ENCODE peak calls at places on chromosomes 6 and 20, in eight cellular contexts. R is HFFc6; O is left ventricle myocardium inferior; S is heart left ventricle; E is CD8-positive, alpha-beta T cell; T is cardiac fibroblast; N is dorsolateral prefrontal cortex; Z is GM06990. A is an unnamed sample.

GRCh38 chr6:117933471-117933870 is 26.4 kb downstream of the SLC35F1 start:
- DNase-seq in Z (no peak), T (no peak), O (no peak), R (no peak), E (no peak), N (peak), S (no peak), A (no peak)

GRCh38 chr6:15627829-15628228 is 35.0 kb downstream of the DTNBP1 start:
- DNase-seq in R (no peak), O (no peak), S (no peak), N (no peak), T (peak), E (no peak), Z (no peak), A (no peak)

GRCh38 chr6:11607381-11607780 is 69.8 kb downstream of the TMEM170B start:
- DNase-seq in O (no peak), Z (no peak), S (no peak), E (no peak), N (peak), T (peak), R (no peak), A (no peak)

GRCh38 chr20:13222319-13222716 is 1.2 kb downstream of the ISM1 start:
- DNase-seq in R (no peak), O (no peak), T (no peak), S (no peak), Z (no peak), E (no peak), N (no peak), A (no peak)

GRCh38 chr6:106564476-106564875 is 64.8 kb downstream of the RTN4IP1 start:
- DNase-seq in Z (no peak), O (no peak), T (no peak), R (no peak), N (no peak), E (no peak), S (no peak), A (no peak)

GRCh38 chr20:61414455-61414991 is 162.5 kb downstream of the CDH4 start:
- DNase-seq in N (no peak), O (no peak), T (no peak), E (no peak), Z (no peak), S (no peak), R (no peak), A (no peak)

GRCh38 chr20:3808141-3808479 is 12.0 kb downstream of the CDC25B start:
- DNase-seq in T (peak), R (peak), O (peak), Z (no peak), S (peak), E (no peak), N (peak), A (no peak)

GRCh38 chr6:3749390-3749978 is 2.0 kb downstream of the PXDC1 start:
- DNase-seq in N (no peak), O (no peak), Z (no peak), S (no peak), T (no peak), R (no peak), E (no peak), A (no peak)

GRCh38 chr6:45586216-45587171 is 208.8 kb upstream of the SUPT3H start:
- DNase-seq in N (no peak), S (no peak), R (no peak), T (no peak), E (peak), O (no peak), Z (no peak), A (no peak)

GRCh38 chr6:16430661-16431089 is 192.3 kb downstream of the GMPR start:
- DNase-seq in O (no peak), Z (no peak), N (no peak), S (no peak), R (no peak), E (no peak), T (peak), A (no peak)

GRCh38 chr6:134063121-134063965 is 10.9 kb upstream of the SLC2A12 start:
- DNase-seq in S (no peak), R (no peak), T (no peak), Z (no peak), O (no peak), E (no peak), N (no peak), A (no peak)

GRCh38 chr6:125014157-125014957 is 52.1 kb downstream of the RNF217 start:
- DNase-seq in S (no peak), O (no peak), N (no peak), T (peak), Z (no peak), E (no peak), R (peak), A (no peak)

GRCh38 chr6:142861711-142862110 is 83.3 kb downstream of the HIVEP2 start:
- DNase-seq in N (no peak), Z (no peak), T (no peak), O (no peak), S (no peak), R (no peak), E (no peak), A (no peak)

GRCh38 chr6:34021839-34022190 is 124.1 kb downstream of the GRM4 start:
- DNase-seq in Z (no peak), T (no peak), E (no peak), O (no peak), N (no peak), R (no peak), S (no peak), A (no peak)

DNA sequence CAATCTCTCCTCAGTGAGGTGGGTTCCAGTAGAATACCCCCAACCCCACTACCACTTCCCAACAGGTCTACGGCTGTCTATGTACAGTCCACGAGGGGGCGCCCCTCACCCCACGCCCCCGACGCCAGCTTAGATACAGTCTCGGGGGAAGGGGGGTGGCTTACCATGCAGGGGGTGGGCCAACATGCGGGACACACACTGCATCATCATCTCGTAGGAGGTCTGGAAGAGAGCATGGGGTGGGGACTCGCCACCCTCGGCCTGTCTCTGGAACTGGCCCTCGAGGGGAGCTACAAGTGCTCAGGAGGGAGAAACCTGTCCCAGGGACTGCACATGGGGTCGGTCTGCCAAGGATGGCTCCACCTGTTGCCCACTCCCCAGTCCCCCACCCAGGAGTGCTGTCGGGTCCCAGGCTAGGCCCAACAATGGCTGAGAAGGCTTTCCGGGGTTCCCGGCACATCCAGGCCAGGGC is 8.5 kb downstream of the MTCH1 start:
- DNase-seq in E (no peak), O (no peak), Z (peak), R (no peak), S (no peak), T (peak), N (no peak), A (peak)
- TF ChIP-seq CTCF in E (peak), O (peak), Z (peak), R (peak), S (peak), T (peak), N (peak), A (peak)

DNA sequence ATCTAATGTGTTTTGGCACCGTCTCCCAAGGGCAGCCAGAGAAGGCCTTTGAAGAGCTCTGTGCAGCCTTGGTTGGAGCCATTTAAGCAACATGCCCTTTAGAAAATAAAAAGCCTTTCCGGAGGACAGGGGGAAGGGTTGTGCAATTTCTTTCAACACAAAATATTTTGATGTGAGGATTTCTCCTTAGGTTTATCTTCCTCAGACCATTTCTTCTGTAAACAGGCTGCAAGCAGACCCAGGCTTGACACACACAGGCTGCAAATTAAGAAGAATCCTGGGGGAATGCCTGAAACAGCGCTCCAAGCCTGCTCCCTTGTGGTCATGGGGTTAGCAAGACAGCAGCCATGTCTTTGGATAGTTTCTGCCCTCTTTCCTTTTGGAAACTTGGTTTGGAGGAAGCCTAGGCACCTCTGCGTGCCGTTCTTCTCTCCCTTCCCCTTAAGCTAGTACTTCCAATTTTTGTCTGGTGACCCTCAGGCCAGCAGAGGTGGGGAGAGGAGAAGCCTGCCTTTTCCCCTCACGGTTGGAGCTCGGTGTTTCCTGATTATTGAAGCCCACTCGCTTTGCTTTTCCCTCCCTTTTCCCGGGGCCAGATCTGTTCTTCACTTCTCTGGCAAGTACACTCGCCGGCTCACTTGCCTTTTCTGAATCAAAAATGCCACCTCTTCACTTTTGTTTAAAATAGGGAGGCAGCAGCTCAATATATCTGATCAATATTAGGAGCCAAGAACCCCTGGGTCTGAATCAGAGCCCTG is 39.6 kb upstream of the NOX3 start:
- DNase-seq in E (no peak), Z (no peak), O (peak), S (peak), T (peak), N (peak), R (peak), A (peak)
- TF ChIP-seq CTCF in E (no peak), Z (no peak), O (peak), S (no peak), T (peak), N (peak), R (peak), A (peak)

DNA sequence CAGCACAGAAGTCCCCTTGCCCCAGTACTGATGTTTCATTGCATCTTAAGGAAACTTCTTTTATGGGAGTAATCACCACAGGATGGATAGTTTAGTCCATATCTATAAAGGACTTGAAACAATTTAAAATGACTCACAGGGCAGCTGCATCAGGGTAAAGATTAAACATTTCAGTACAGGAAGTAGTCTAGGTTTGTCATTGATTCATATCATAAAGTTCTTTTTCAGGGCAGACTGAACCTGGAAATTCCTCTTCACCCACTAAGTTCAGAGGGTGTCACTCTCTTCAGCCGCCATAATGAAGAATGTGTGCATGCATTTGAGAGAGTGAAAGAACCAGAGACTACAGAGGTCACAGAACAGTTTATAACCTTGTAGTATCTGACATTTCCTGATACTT is 296.3 kb upstream of the JAG1 start:
- DNase-seq in T (peak), R (no peak), S (no peak), O (no peak), Z (no peak), N (no peak), E (no peak), A (no peak)
- TF ChIP-seq CTCF in T (no peak), R (no peak), S (no peak), O (no peak), Z (no peak), N (no peak), E (no peak), A (no peak)

GRCh38 chr6:19869464-19869863 is 32.3 kb downstream of the ID4 start:
- DNase-seq in Z (no peak), N (no peak), R (no peak), E (no peak), O (no peak), T (no peak), S (no peak), A (no peak)
- TF ChIP-seq CTCF in Z (peak), N (no peak), R (peak), E (no peak), O (no peak), T (no peak), S (no peak), A (no peak)

A was measured in nephron progenitor cell.